ENCODE peak calls at places on chromosomes 16 and 17, in five cellular contexts. W, P, I, Q and B are unnamed samples.

GRCh38 chr17:81294512-81295030 is 536 bp downstream of the SLC38A10 start:
- DNase-seq in W (peak), P (peak), I (no peak), Q (peak), B (no peak)

GRCh38 chr17:77002103-77003045 is 134.2 kb downstream of the MGAT5B start:
- DNase-seq in W (no peak), P (peak), I (peak), Q (peak), B (no peak)

GRCh38 chr17:57634713-57635465 is 110.2 kb downstream of the CCDC182 start:
- DNase-seq in W (no peak), P (no peak), I (no peak), Q (no peak), B (peak)

GRCh38 chr17:63579633-63580032 is 21.1 kb upstream of the TACO1 start:
- DNase-seq in W (no peak), P (no peak), I (no peak), Q (peak), B (no peak)

GRCh38 chr16:84478172-84478948 is 26.1 kb downstream of the MEAK7 start:
- DNase-seq in W (no peak), P (no peak), I (peak), Q (peak), B (no peak)

GRCh38 chr17:79960788-79961522 is 74.7 kb downstream of the TBC1D16 start:
- DNase-seq in W (no peak), P (no peak), I (no peak), Q (no peak), B (no peak)

GRCh38 chr17:37699285-37699973 is 45.4 kb downstream of the HNF1B start:
- DNase-seq in W (no peak), P (no peak), I (no peak), Q (no peak), B (no peak)

GRCh38 chr16:30115238-30115637 is 1.9 kb upstream of the GDPD3 start:
- DNase-seq in W (no peak), P (no peak), I (no peak), Q (no peak), B (no peak)

GRCh38 chr17:43517615-43518386 is 28.3 kb downstream of the ETV4 start:
- DNase-seq in W (no peak), P (no peak), I (no peak), Q (no peak), B (no peak)

GRCh38 chr17:48678141-48678971 is 44.0 kb downstream of the PRAC1 start:
- DNase-seq in W (peak), P (peak), I (no peak), Q (peak), B (peak)

GRCh38 chr16:26599786-26600107 is 467.0 kb upstream of the C16orf82 start:
- DNase-seq in W (no peak), P (no peak), I (no peak), Q (no peak), B (no peak)

GRCh38 chr17:55448681-55449080 is 27.0 kb upstream of the MMD start:
- DNase-seq in W (no peak), P (no peak), I (peak), Q (no peak), B (no peak)

GRCh38 chr17:45640141-45640850 is 143.8 kb upstream of the CRHR1 start:
- DNase-seq in W (peak), P (peak), I (peak), Q (peak), B (peak)

GRCh38 chr16:82263456-82264159 is 93.6 kb upstream of the MPHOSPH6 start:
- DNase-seq in W (peak), P (peak), I (peak), Q (peak), B (peak)